ENCODE peak calls at places on chromosomes 5 and 9, in seven cellular contexts. C is foreskin fibroblast, W is HCT116, P is tibial nerve, A is uterus, J is HL-60, N is astrocyte. F is an unnamed sample.

GRCh38 chr5:38164776-38165399 is 93.5 kb upstream of the EGFLAM start:
- DNase-seq in C (no peak), W (no peak), P (no peak), A (no peak), J (peak), N (no peak), F (no peak)

GRCh38 chr9:91044354-91044753 is 242.7 kb downstream of the SYK start:
- DNase-seq in C (no peak), W (no peak), P (no peak), A (no peak), J (no peak), N (no peak), F (no peak)

GRCh38 chr5:116942622-116943021 is 368.0 kb upstream of the SEMA6A start:
- DNase-seq in C (no peak), W (no peak), P (no peak), A (no peak), J (no peak), N (no peak), F (no peak)

GRCh38 chr9:98472216-98472615 is 216.8 kb upstream of the TBC1D2 start:
- DNase-seq in C (no peak), W (no peak), P (no peak), A (no peak), J (no peak), N (no peak), F (no peak)

GRCh38 chr9:79955300-79955699 is 383.5 kb downstream of the TLE4 start:
- DNase-seq in C (no peak), W (no peak), P (no peak), A (no peak), J (no peak), N (no peak), F (no peak)

GRCh38 chr5:83510199-83510730 is 38.7 kb downstream of the VCAN start:
- DNase-seq in C (no peak), W (no peak), P (no peak), A (no peak), J (no peak), N (peak), F (no peak)

GRCh38 chr5:126868338-126868737 is 91.4 kb downstream of the LMNB1 start:
- DNase-seq in C (no peak), W (no peak), P (no peak), A (no peak), J (no peak), N (no peak), F (no peak)

GRCh38 chr9:31137850-31138160 is 1246.6 kb upstream of the ACO1 start:
- DNase-seq in C (no peak), W (no peak), P (no peak), A (no peak), J (no peak), N (peak), F (peak)

GRCh38 chr9:8832956-8833355 is 1033.4 kb upstream of the DMAC1 start:
- DNase-seq in C (no peak), W (no peak), P (no peak), A (no peak), J (no peak), N (no peak), F (no peak)

GRCh38 chr5:91383956-91384300 is 811 bp upstream of the ARRDC3 start:
- DNase-seq in C (no peak), W (no peak), P (peak), A (peak), J (no peak), N (no peak), F (no peak)

GRCh38 chr5:130052752-130053151 is 148.5 kb downstream of the CHSY3 start:
- DNase-seq in C (no peak), W (no peak), P (no peak), A (no peak), J (no peak), N (no peak), F (no peak)

GRCh38 chr9:35519697-35520403 is 29.9 kb downstream of the RUSC2 start:
- DNase-seq in C (no peak), W (no peak), P (no peak), A (no peak), J (no peak), N (peak), F (no peak)

GRCh38 chr9:95486318-95486717 is 30.5 kb downstream of the PTCH1 start:
- DNase-seq in C (no peak), W (no peak), P (no peak), A (no peak), J (no peak), N (no peak), F (no peak)

GRCh38 chr5:121962943-121963342 is 1.2 kb downstream of the SRFBP1 start:
- DNase-seq in C (no peak), W (no peak), P (no peak), A (no peak), J (no peak), N (no peak), F (no peak)

GRCh38 chr9:124453586-124454191 is 3.4 kb downstream of the ADGRD2 start:
- DNase-seq in C (no peak), W (peak), P (no peak), A (no peak), J (no peak), N (no peak), F (no peak)

GRCh38 chr9:92728831-92729734 is 35.5 kb downstream of the BICD2 start:
- DNase-seq in C (no peak), W (no peak), P (no peak), A (no peak), J (peak), N (no peak), F (no peak)

GRCh38 chr5:73861313-73861978 is 235.4 kb downstream of the ARHGEF28 start:
- DNase-seq in C (no peak), W (no peak), P (no peak), A (no peak), J (peak), N (no peak), F (no peak)

GRCh38 chr5:54115768-54116403 is 194.5 kb downstream of the ARL15 start:
- DNase-seq in C (peak), W (no peak), P (no peak), A (no peak), J (no peak), N (no peak), F (no peak)

GRCh38 chr5:128539038-128539429 is 989 bp upstream of the FBN2 start:
- DNase-seq in C (peak), W (no peak), P (no peak), A (no peak), J (no peak), N (no peak), F (no peak)

GRCh38 chr9:116933251-116933650 is 246.1 kb downstream of the TRIM32 start:
- DNase-seq in C (no peak), W (no peak), P (no peak), A (no peak), J (no peak), N (no peak), F (no peak)

GRCh38 chr5:113237893-113238292 is 196.9 kb downstream of the TSSK1B start:
- DNase-seq in C (no peak), W (no peak), P (no peak), A (no peak), J (no peak), N (no peak), F (no peak)

GRCh38 chr5:122498163-122498562 is 186.1 kb downstream of the SNCAIP start:
- DNase-seq in C (peak), W (no peak), P (no peak), A (no peak), J (no peak), N (no peak), F (no peak)

GRCh38 chr9:83560169-83560826 is 22.1 kb upstream of the FRMD3 start:
- DNase-seq in C (no peak), W (no peak), P (no peak), A (no peak), J (no peak), N (no peak), F (no peak)

GRCh38 chr9:127876764-127877562 is 512 bp downstream of the AK1 start:
- DNase-seq in C (no peak), W (no peak), P (no peak), A (no peak), J (no peak), N (no peak), F (no peak)

GRCh38 chr5:58922392-58923171 is 339.7 kb downstream of the RAB3C start:
- DNase-seq in C (no peak), W (no peak), P (peak), A (peak), J (no peak), N (peak), F (no peak)

GRCh38 chr5:172035039-172035438 is 28.6 kb upstream of the FBXW11 start:
- DNase-seq in C (no peak), W (no peak), P (no peak), A (no peak), J (no peak), N (no peak), F (no peak)

GRCh38 chr9:71835596-71835995 is 67.3 kb upstream of the CEMIP2 start:
- DNase-seq in C (no peak), W (no peak), P (no peak), A (no peak), J (no peak), N (no peak), F (no peak)

GRCh38 chr5:2185646-2186471 is 303.1 kb upstream of the IRX4 start:
- DNase-seq in C (no peak), W (no peak), P (no peak), A (no peak), J (no peak), N (no peak), F (no peak)

GRCh38 chr9:13181652-13182051 is 97.8 kb downstream of the MPDZ start:
- DNase-seq in C (no peak), W (no peak), P (no peak), A (no peak), J (no peak), N (peak), F (peak)

GRCh38 chr9:108756746-108757490 is 98.9 kb downstream of the ACTL7B start:
- DNase-seq in C (no peak), W (peak), P (no peak), A (no peak), J (no peak), N (no peak), F (no peak)

GRCh38 chr5:34495178-34495577 is 160.9 kb upstream of the RAI14 start:
- DNase-seq in C (no peak), W (no peak), P (no peak), A (no peak), J (no peak), N (no peak), F (no peak)

GRCh38 chr5:34497031-34497808 is 158.9 kb upstream of the RAI14 start:
- DNase-seq in C (no peak), W (no peak), P (peak), A (peak), J (no peak), N (no peak), F (no peak)

GRCh38 chr5:34496258-34496657 is 159.9 kb upstream of the RAI14 start:
- DNase-seq in C (no peak), W (no peak), P (no peak), A (peak), J (no peak), N (no peak), F (no peak)

GRCh38 chr5:34491251-34491620 is 164.9 kb upstream of the RAI14 start:
- DNase-seq in C (no peak), W (no peak), P (no peak), A (no peak), J (no peak), N (no peak), F (no peak)

GRCh38 chr5:34494111-34494755 is 161.9 kb upstream of the RAI14 start:
- DNase-seq in C (peak), W (no peak), P (no peak), A (no peak), J (no peak), N (peak), F (no peak)
- TF ChIP-seq CTCF in C (no peak), W (no peak), P (no peak), A (no peak), J (no peak), N (no peak), F (no peak)

GRCh38 chr5:105430516-105430915 is 1867.9 kb upstream of the NUDT12 start:
- DNase-seq in C (no peak), W (no peak), P (no peak), A (no peak), J (no peak), N (no peak), F (no peak)
- TF ChIP-seq CTCF in C (no peak), W (no peak), P (no peak), A (no peak), J (no peak), N (no peak), F (no peak)

GRCh38 chr5:132677682-132678400 is 4.1 kb downstream of the IL4 start:
- DNase-seq in C (no peak), W (no peak), P (no peak), A (no peak), J (no peak), N (no peak), F (no peak)

GRCh38 chr5:132678735-132679134 is 4.9 kb downstream of the IL4 start:
- DNase-seq in C (no peak), W (no peak), P (no peak), A (no peak), J (no peak), N (no peak), F (no peak)

GRCh38 chr5:132675936-132676689 is 2.3 kb downstream of the IL4 start:
- DNase-seq in C (no peak), W (no peak), P (no peak), A (no peak), J (no peak), N (no peak), F (no peak)

GRCh38 chr5:132679166-132679565 is 5.4 kb downstream of the IL4 start:
- DNase-seq in C (no peak), W (no peak), P (no peak), A (no peak), J (no peak), N (no peak), F (no peak)

GRCh38 chr5:132677191-132677590 is 3.4 kb downstream of the IL4 start:
- DNase-seq in C (peak), W (peak), P (no peak), A (peak), J (no peak), N (peak), F (peak)
- TF ChIP-seq CTCF in C (peak), W (peak), P (no peak), A (peak), J (no peak), N (peak), F (no peak)

DNA sequence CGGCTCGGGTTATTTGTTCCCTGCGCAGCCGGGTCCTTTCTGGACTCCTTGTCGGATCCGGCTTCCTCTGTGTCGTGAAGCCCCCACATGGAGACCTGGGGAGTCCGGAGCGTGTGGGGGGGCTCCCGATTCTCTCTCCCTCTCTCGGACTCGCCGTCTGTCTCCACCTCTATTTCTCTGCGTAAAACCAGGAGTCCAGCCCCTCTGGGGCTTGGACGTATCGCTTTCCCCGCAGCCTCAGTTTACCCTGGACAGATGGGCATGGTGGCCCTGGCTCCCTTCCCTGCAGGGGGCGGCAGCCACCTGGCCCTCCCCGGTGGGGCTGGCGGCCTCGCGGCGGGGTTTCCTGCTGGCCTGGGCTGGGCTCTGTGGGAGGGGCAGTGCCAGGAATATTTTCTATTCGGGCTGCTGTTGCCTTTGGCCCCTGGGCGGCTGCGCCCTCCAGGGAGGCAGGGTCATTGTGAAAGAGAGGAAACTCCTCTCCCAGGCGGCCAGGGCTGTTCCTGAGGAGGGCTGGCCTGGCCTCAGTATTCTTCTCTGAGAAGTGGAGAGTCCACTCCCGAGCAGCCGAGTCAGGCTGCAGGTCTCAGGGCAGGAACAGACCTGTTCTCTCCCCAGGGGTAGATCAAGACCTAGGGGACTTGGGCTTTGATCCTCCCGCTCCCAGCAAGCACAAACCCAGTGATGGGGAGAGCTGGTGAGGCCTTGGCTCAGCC is 665 bp downstream of the ASS1 start:
- DNase-seq in C (peak), W (no peak), P (no peak), A (peak), J (no peak), N (no peak), F (no peak)
- TF ChIP-seq CTCF in C (no peak), W (no peak), P (no peak), A (no peak), J (no peak), N (no peak), F (no peak)

DNA sequence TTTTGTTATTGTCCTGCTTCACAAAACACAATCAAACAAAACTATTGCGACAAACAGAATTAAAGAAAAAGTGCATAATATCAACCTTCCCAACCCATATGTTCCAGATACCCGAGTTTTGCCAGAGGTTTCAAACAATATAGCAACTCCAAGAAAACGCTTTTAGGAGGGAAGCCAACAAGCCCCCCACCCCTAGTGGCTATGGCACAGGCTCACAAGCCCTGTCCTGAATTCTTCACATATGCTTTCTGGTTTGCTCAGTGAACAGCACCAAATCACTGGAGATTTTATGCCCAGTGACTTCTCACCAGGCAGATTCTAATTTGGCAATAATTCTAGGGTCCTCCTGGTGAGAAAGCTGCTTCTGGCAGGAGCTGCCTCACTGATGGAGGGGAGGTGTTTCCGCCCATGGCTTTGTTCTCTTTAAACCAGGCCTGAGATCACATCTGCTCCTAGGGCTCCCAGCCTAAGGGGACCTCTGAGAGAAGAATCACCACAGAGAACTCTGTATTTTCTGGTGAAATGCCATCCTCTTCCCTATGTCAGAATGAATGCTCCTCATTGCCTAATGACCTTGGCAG is 1982.4 kb downstream of the EFNA5 start:
- DNase-seq in C (no peak), W (no peak), P (no peak), A (no peak), J (no peak), N (no peak), F (no peak)
- TF ChIP-seq CTCF in C (no peak), W (no peak), P (no peak), A (no peak), J (no peak), N (no peak), F (no peak)

DNA sequence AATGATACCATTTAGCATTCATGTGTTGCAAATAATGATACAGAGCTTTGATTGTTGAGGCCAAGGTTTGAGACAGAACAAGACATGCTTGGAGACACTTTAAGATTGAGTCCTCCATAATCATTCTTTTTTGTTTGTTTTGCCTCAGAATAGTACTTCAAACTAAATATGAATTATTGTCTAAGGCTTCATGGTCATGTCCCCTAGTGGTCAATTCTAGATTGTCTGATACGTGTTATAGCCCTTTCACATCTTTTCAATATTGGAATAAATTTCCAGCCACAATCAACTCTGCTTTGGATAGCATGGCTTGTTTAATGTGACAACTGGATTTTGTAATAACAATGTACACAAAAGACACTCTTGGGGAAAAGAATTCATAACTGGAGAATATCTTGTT is 64.2 kb downstream of the PRLR start:
- DNase-seq in C (no peak), W (no peak), P (no peak), A (no peak), J (no peak), N (no peak), F (no peak)
- TF ChIP-seq CTCF in C (peak), W (peak), P (no peak), A (no peak), J (no peak), N (no peak), F (no peak)

GRCh38 chr5:72209515-72210115 is 102.3 kb downstream of the MAP1B start:
- DNase-seq in C (peak), W (no peak), P (no peak), A (peak), J (no peak), N (peak), F (peak)
- TF ChIP-seq CTCF in C (no peak), W (no peak), P (no peak), A (no peak), J (no peak), N (no peak), F (peak)